ENCODE peak calls at places on chromosomes 7 and 10, in ten cellular contexts. V is mesendoderm, N is A549, Y is fibroblast of lung, C is left ventricle myocardium inferior, S is PC-9, I is IMR-90, F is stomach, Q is astrocyte, M is ovary. K is an unnamed sample.

GRCh38 chr10:89427629-89428028 is 13.3 kb downstream of the IFIT5 start:
- DNase-seq in V (no peak), N (no peak), Y (peak), C (no peak), S (no peak), I (peak), F (no peak), Q (peak), M (no peak), K (no peak)

GRCh38 chr7:6530626-6531491 is 20.4 kb downstream of the GRID2IP start:
- DNase-seq in V (peak), N (no peak), Y (no peak), C (no peak), S (no peak), I (no peak), F (peak), Q (no peak), M (no peak), K (no peak)

GRCh38 chr10:19003341-19003740 is 45.3 kb upstream of the MALRD1 start:
- DNase-seq in V (no peak), N (no peak), Y (no peak), C (no peak), S (no peak), I (no peak), F (no peak), Q (no peak), M (no peak), K (no peak)

GRCh38 chr10:104893711-104894110 is 252.6 kb downstream of the SORCS3 start:
- DNase-seq in V (no peak), N (no peak), Y (no peak), C (no peak), S (no peak), I (no peak), F (no peak), Q (no peak), M (no peak), K (no peak)

GRCh38 chr10:70540089-70540788 is 61.7 kb downstream of the PALD1 start:
- DNase-seq in V (peak), N (peak), Y (no peak), C (no peak), S (no peak), I (no peak), F (no peak), Q (no peak), M (no peak), K (no peak)

GRCh38 chr7:128811631-128812430 is 18.4 kb upstream of the FLNC start:
- DNase-seq in V (no peak), N (no peak), Y (no peak), C (no peak), S (no peak), I (no peak), F (no peak), Q (no peak), M (no peak), K (no peak)

GRCh38 chr7:98133181-98133580 is 26.5 kb downstream of the LMTK2 start:
- DNase-seq in V (no peak), N (no peak), Y (peak), C (no peak), S (peak), I (no peak), F (no peak), Q (peak), M (no peak), K (no peak)

GRCh38 chr7:140898794-140899548 is 25.8 kb downstream of the BRAF start:
- DNase-seq in V (peak), N (no peak), Y (no peak), C (no peak), S (no peak), I (peak), F (no peak), Q (peak), M (no peak), K (no peak)

GRCh38 chr7:117274951-117275350 is 47.9 kb downstream of the WNT2 start:
- DNase-seq in V (no peak), N (no peak), Y (no peak), C (no peak), S (no peak), I (peak), F (no peak), Q (no peak), M (no peak), K (no peak)

GRCh38 chr7:6026917-6027316 is 4.3 kb upstream of the ANKRD61 start:
- DNase-seq in V (no peak), N (no peak), Y (no peak), C (no peak), S (no peak), I (no peak), F (no peak), Q (no peak), M (no peak), K (no peak)

GRCh38 chr10:132677096-132677904 is 108.6 kb downstream of the NKX6-2 start:
- DNase-seq in V (no peak), N (no peak), Y (no peak), C (no peak), S (no peak), I (no peak), F (no peak), Q (no peak), M (no peak), K (no peak)

GRCh38 chr10:7233259-7233991 is 177.4 kb downstream of the SFMBT2 start:
- DNase-seq in V (peak), N (no peak), Y (no peak), C (no peak), S (peak), I (no peak), F (no peak), Q (no peak), M (no peak), K (no peak)

GRCh38 chr7:139393621-139394215 is 34.0 kb downstream of the LUC7L2 start:
- DNase-seq in V (peak), N (no peak), Y (no peak), C (no peak), S (no peak), I (no peak), F (no peak), Q (no peak), M (no peak), K (no peak)

GRCh38 chr10:11397566-11397965 is 213.9 kb downstream of the USP6NL start:
- DNase-seq in V (no peak), N (no peak), Y (no peak), C (no peak), S (no peak), I (no peak), F (no peak), Q (no peak), M (no peak), K (no peak)

GRCh38 chr7:363626-364025 is 73.7 kb downstream of the FOXL3 start:
- DNase-seq in V (no peak), N (no peak), Y (no peak), C (peak), S (no peak), I (no peak), F (no peak), Q (no peak), M (no peak), K (no peak)

GRCh38 chr10:52883996-52884871 is 111.7 kb upstream of the MBL2 start:
- DNase-seq in V (peak), N (peak), Y (peak), C (no peak), S (peak), I (peak), F (peak), Q (peak), M (no peak), K (no peak)

GRCh38 chr7:111883241-111883640 is 320.9 kb upstream of the IMMP2L start:
- DNase-seq in V (no peak), N (no peak), Y (no peak), C (no peak), S (no peak), I (no peak), F (no peak), Q (no peak), M (no peak), K (no peak)

GRCh38 chr7:27097686-27098492 is 2.1 kb upstream of the HOXA1 start:
- DNase-seq in V (peak), N (no peak), Y (peak), C (no peak), S (peak), I (peak), F (no peak), Q (peak), M (no peak), K (no peak)

GRCh38 chr7:83449781-83450180 is 199.2 kb downstream of the SEMA3E start:
- DNase-seq in V (no peak), N (no peak), Y (no peak), C (no peak), S (no peak), I (no peak), F (no peak), Q (no peak), M (no peak), K (no peak)

GRCh38 chr10:112548535-112549276 is 101.7 kb downstream of the VTI1A start:
- DNase-seq in V (no peak), N (no peak), Y (no peak), C (no peak), S (no peak), I (no peak), F (no peak), Q (no peak), M (no peak), K (no peak)

GRCh38 chr7:94395141-94396041 is 696 bp downstream of the COL1A2 start:
- DNase-seq in V (peak), N (peak), Y (peak), C (no peak), S (no peak), I (peak), F (peak), Q (peak), M (peak), K (no peak)

GRCh38 chr10:34580643-34581042 is 234.5 kb downstream of the PARD3 start:
- DNase-seq in V (no peak), N (peak), Y (peak), C (no peak), S (peak), I (peak), F (no peak), Q (peak), M (no peak), K (no peak)

GRCh38 chr10:74593470-74593869 is 232.9 kb upstream of the KAT6B start:
- DNase-seq in V (no peak), N (no peak), Y (peak), C (no peak), S (no peak), I (peak), F (no peak), Q (peak), M (no peak), K (no peak)

GRCh38 chr10:59817806-59818205 is 64.6 kb upstream of the MRLN start:
- DNase-seq in V (no peak), N (no peak), Y (no peak), C (no peak), S (no peak), I (no peak), F (no peak), Q (peak), M (no peak), K (peak)

GRCh38 chr10:132407846-132408278 is 10.9 kb downstream of the PWWP2B start:
- DNase-seq in V (peak), N (no peak), Y (peak), C (no peak), S (peak), I (peak), F (peak), Q (no peak), M (peak), K (no peak)

GRCh38 chr7:116354546-116355422 is 144.4 kb downstream of the TES start:
- DNase-seq in V (peak), N (peak), Y (peak), C (peak), S (peak), I (peak), F (peak), Q (peak), M (peak), K (peak)

GRCh38 chr7:90625051-90625450 is 28.9 kb downstream of the CDK14 start:
- DNase-seq in V (peak), N (no peak), Y (no peak), C (no peak), S (no peak), I (peak), F (no peak), Q (no peak), M (no peak), K (no peak)

GRCh38 chr7:48304641-48305040 is 133.4 kb downstream of the ABCA13 start:
- DNase-seq in V (no peak), N (no peak), Y (no peak), C (no peak), S (no peak), I (no peak), F (no peak), Q (no peak), M (no peak), K (no peak)

DNA sequence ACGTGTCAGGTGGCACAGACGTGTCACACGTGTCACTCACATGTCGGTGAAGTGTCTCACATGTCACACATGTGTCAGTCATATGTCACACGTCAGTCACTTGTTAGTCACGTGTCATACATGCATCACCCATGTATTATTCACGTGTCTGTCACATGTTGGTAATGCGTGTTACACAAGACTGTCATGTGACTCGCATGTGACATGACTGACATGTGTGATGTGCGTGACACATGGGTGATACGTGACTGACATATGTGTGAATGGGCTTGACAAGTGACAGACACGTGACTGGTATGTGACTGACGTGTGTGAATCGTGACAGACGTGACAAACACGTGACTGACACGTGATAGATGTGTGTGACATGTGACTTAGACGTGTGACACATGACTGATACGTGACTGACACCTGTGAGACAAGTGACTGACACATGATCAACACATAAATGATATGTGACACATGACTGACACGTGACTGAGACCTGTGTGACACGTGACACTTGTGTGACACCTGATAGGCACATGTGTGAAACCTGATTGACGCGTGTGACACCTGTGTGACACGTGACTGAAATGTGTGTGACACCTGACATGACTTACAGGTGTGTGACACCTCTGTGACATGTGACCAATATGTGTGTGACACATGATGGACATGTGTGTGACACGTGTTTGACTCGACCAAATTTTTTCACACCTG is 56.1 kb downstream of the ZNF92 start:
- DNase-seq in V (no peak), N (no peak), Y (no peak), C (no peak), S (no peak), I (no peak), F (no peak), Q (no peak), M (no peak), K (no peak)
- H3K4me3 ChIP-seq in V (peak), N (no peak), Y (no peak), C (no peak), S (no peak), I (no peak), F (no peak), Q (no peak), M (no peak), K (no peak)

GRCh38 chr7:138258194-138258554 is 181.9 kb downstream of the AKR1D1 start:
- DNase-seq in V (peak), N (no peak), Y (no peak), C (no peak), S (no peak), I (no peak), F (no peak), Q (peak), M (no peak), K (no peak)
- H3K27ac ChIP-seq in V (peak), N (no peak), Y (no peak), C (peak), S (peak), I (no peak), F (peak), Q (peak), M (no peak), K (no peak)

GRCh38 chr10:42868530-42868929 is 85.9 kb downstream of the BMS1 start:
- DNase-seq in V (no peak), N (no peak), Y (no peak), C (no peak), S (no peak), I (no peak), F (no peak), Q (no peak), M (no peak), K (no peak)

GRCh38 chr10:42867571-42867970 is 85.0 kb downstream of the BMS1 start:
- DNase-seq in V (no peak), N (no peak), Y (no peak), C (no peak), S (no peak), I (no peak), F (no peak), Q (no peak), M (no peak), K (no peak)

GRCh38 chr10:42865716-42866114 is 83.1 kb downstream of the BMS1 start:
- DNase-seq in V (no peak), N (no peak), Y (no peak), C (no peak), S (no peak), I (no peak), F (no peak), Q (no peak), M (no peak), K (no peak)

GRCh38 chr10:42864575-42864974 is 82.0 kb downstream of the BMS1 start:
- DNase-seq in V (peak), N (no peak), Y (peak), C (no peak), S (peak), I (peak), F (no peak), Q (no peak), M (no peak), K (no peak)

GRCh38 chr10:42866115-42866995 is 83.8 kb downstream of the BMS1 start:
- DNase-seq in V (peak), N (peak), Y (peak), C (peak), S (peak), I (peak), F (peak), Q (peak), M (peak), K (no peak)
- H3K4me3 ChIP-seq in V (no peak), N (peak), Y (peak), C (peak), S (no peak), I (peak), F (peak), Q (no peak), M (no peak), K (peak)

DNA sequence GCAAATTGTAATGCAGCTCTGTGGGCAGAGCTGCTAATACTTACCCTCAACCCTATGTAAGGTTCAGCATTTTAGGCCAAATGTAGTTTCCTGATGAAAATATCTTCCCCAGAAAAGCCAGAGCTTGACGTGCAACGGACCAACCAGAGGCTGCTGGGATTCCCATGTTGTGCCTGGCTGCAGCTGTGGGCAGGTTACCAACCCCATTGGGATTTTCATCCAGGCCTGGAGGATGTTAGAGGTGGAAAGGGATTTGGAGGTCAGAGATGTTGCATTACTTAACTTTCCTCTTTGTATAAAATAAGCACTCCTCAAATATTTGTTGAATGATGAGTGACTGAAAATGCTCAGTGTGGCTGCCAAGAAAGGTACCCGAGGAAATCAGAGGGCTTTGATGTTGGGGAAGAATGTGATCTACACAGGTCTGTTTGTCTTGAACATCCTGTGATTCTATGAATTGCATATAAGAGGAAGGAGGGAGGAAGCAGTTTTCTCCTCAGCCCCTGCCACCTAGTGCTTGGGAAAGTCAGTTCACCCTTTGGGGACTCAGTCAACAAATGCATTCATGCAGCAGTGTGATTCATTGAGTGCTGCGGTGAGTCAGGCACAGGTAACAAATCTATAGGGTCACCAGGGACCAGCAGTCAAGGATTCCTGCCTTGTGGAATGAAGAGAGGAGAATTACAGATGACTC is 487.2 kb downstream of the RPS24 start:
- DNase-seq in V (peak), N (peak), Y (no peak), C (no peak), S (peak), I (peak), F (no peak), Q (peak), M (no peak), K (no peak)
- H3K27ac ChIP-seq in V (no peak), N (peak), Y (no peak), C (no peak), S (no peak), I (no peak), F (no peak), Q (no peak), M (no peak), K (no peak)

GRCh38 chr7:85186521-85187241 is at the start of gene SEMA3D:
- DNase-seq in V (peak), N (peak), Y (peak), C (peak), S (peak), I (peak), F (peak), Q (peak), M (peak), K (peak)

GRCh38 chr7:85186083-85186520 is 754 bp downstream of the SEMA3D start:
- DNase-seq in V (peak), N (peak), Y (peak), C (no peak), S (peak), I (peak), F (peak), Q (peak), M (peak), K (no peak)

GRCh38 chr7:85183296-85183695 is 3.6 kb downstream of the SEMA3D start:
- DNase-seq in V (no peak), N (no peak), Y (no peak), C (no peak), S (no peak), I (no peak), F (no peak), Q (no peak), M (no peak), K (no peak)

GRCh38 chr7:85185355-85186082 is 1.3 kb downstream of the SEMA3D start:
- DNase-seq in V (peak), N (peak), Y (peak), C (peak), S (peak), I (peak), F (peak), Q (peak), M (peak), K (peak)

DNA sequence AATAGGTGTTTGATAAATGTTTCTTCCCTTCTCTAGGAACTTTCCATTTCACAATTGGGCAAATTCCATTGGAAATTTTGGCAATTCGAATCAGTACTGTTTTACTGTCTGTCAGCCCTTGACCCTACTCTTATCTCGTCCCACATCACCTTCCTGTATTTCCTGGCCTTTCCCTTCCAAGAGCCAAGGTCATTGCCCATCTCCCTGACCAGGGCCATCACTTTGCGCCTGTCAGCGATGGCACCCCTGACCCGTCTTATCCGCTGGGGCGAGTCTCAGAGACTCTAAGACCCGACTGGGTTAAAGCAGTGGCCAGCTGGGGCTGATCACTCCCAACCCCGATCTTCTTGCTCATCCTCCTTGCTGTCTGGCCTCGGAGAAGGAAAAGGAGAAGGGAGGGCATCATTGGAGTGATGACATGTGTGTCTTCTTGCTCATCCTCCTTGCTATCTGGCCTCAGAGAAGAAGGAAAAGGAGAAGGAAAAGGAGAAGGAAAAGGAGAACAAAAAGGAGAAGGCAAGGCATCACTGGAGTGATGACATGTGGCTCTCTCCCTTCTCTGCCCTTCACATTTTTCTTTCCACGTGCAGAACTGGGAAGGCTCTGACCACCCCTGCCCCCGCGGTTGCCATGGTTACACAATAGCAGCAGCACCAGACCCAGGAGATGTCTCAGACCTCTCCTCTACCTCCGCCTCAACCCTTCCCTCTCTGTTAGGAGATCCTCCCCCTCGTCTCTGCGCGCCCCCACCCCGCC is 2.1 kb downstream of the SEMA3D start:
- DNase-seq in V (peak), N (no peak), Y (peak), C (no peak), S (no peak), I (peak), F (no peak), Q (peak), M (peak), K (peak)
- H3K4me3 ChIP-seq in V (no peak), N (peak), Y (peak), C (peak), S (no peak), I (peak), F (peak), Q (peak), M (peak), K (peak)

K was measured in thoracic aorta.